ENCODE peak calls at places on chromosomes 4 and X, in seven cellular contexts. One of them, this sample, is unnamed.

GRCh38 chrX:18994713-18995112 is 10.8 kb upstream of the PHKA2 start:
- DNase-seq in cardiac muscle cell: peak; percentile 55
- DNase-seq in GM12878: no peak
- DNase-seq in psoas muscle: no peak
- DNase-seq in WTC11: no peak
- DNase-seq in progenitor cell of endocrine pancreas: no peak
- DNase-seq in ovary: no peak
- DNase-seq in this sample: no peak

GRCh38 chr4:120055167-120055566 is 11.5 kb downstream of the MAD2L1 start:
- DNase-seq in cardiac muscle cell: no peak
- DNase-seq in GM12878: no peak
- DNase-seq in psoas muscle: no peak
- DNase-seq in WTC11: no peak
- DNase-seq in progenitor cell of endocrine pancreas: no peak
- DNase-seq in ovary: no peak
- DNase-seq in this sample: no peak

GRCh38 chr4:1603413-1604135 is 80.5 kb downstream of the FAM53A start:
- DNase-seq in cardiac muscle cell: no peak
- DNase-seq in GM12878: no peak
- DNase-seq in psoas muscle: peak; percentile 34
- DNase-seq in WTC11: no peak
- DNase-seq in progenitor cell of endocrine pancreas: no peak
- DNase-seq in ovary: no peak
- DNase-seq in this sample: no peak

GRCh38 chr4:128384091-128384520 is 96.5 kb upstream of the PGRMC2 start:
- DNase-seq in cardiac muscle cell: peak; percentile 86
- DNase-seq in GM12878: no peak
- DNase-seq in psoas muscle: no peak
- DNase-seq in WTC11: no peak
- DNase-seq in progenitor cell of endocrine pancreas: no peak
- DNase-seq in ovary: no peak
- DNase-seq in this sample: no peak

GRCh38 chrX:11664211-11664888 is 1.4 kb downstream of the ARHGAP6 start:
- DNase-seq in cardiac muscle cell: peak; percentile 21
- DNase-seq in GM12878: no peak
- DNase-seq in psoas muscle: peak; percentile 55
- DNase-seq in WTC11: peak; percentile 12
- DNase-seq in progenitor cell of endocrine pancreas: no peak
- DNase-seq in ovary: peak; percentile 27
- DNase-seq in this sample: no peak

GRCh38 chr4:8044699-8045098 is 105.0 kb upstream of the AFAP1 start:
- DNase-seq in cardiac muscle cell: no peak
- DNase-seq in GM12878: no peak
- DNase-seq in psoas muscle: no peak
- DNase-seq in WTC11: no peak
- DNase-seq in progenitor cell of endocrine pancreas: no peak
- DNase-seq in ovary: no peak
- DNase-seq in this sample: no peak

GRCh38 chrX:17632942-17633341 is 104.4 kb upstream of the SCML1 start:
- DNase-seq in cardiac muscle cell: peak; percentile 14
- DNase-seq in GM12878: no peak
- DNase-seq in psoas muscle: no peak
- DNase-seq in WTC11: no peak
- DNase-seq in progenitor cell of endocrine pancreas: no peak
- DNase-seq in ovary: no peak
- DNase-seq in this sample: no peak

GRCh38 chr4:182944484-182945227 is 27.5 kb upstream of the DCTD start:
- DNase-seq in cardiac muscle cell: no peak
- DNase-seq in GM12878: no peak
- DNase-seq in psoas muscle: no peak
- DNase-seq in WTC11: no peak
- DNase-seq in progenitor cell of endocrine pancreas: no peak
- DNase-seq in ovary: no peak
- DNase-seq in this sample: no peak

GRCh38 chr4:113540859-113541258 is 220.7 kb downstream of the CAMK2D start:
- DNase-seq in cardiac muscle cell: peak; percentile 60
- DNase-seq in GM12878: no peak
- DNase-seq in psoas muscle: no peak
- DNase-seq in WTC11: no peak
- DNase-seq in progenitor cell of endocrine pancreas: no peak
- DNase-seq in ovary: no peak
- DNase-seq in this sample: no peak

GRCh38 chr4:137531951-137532868 is at the start of gene PCDH18:
- DNase-seq in cardiac muscle cell: peak; percentile 98
- DNase-seq in GM12878: peak; percentile 15
- DNase-seq in psoas muscle: peak; percentile 91
- DNase-seq in WTC11: peak; percentile 77
- DNase-seq in progenitor cell of endocrine pancreas: peak; percentile 20
- DNase-seq in ovary: peak; percentile 93
- DNase-seq in this sample: no peak

GRCh38 chr4:153603258-153603657 is 80.8 kb upstream of the TLR2 start:
- DNase-seq in cardiac muscle cell: no peak
- DNase-seq in GM12878: no peak
- DNase-seq in psoas muscle: no peak
- DNase-seq in WTC11: no peak
- DNase-seq in progenitor cell of endocrine pancreas: no peak
- DNase-seq in ovary: no peak
- DNase-seq in this sample: no peak

DNA sequence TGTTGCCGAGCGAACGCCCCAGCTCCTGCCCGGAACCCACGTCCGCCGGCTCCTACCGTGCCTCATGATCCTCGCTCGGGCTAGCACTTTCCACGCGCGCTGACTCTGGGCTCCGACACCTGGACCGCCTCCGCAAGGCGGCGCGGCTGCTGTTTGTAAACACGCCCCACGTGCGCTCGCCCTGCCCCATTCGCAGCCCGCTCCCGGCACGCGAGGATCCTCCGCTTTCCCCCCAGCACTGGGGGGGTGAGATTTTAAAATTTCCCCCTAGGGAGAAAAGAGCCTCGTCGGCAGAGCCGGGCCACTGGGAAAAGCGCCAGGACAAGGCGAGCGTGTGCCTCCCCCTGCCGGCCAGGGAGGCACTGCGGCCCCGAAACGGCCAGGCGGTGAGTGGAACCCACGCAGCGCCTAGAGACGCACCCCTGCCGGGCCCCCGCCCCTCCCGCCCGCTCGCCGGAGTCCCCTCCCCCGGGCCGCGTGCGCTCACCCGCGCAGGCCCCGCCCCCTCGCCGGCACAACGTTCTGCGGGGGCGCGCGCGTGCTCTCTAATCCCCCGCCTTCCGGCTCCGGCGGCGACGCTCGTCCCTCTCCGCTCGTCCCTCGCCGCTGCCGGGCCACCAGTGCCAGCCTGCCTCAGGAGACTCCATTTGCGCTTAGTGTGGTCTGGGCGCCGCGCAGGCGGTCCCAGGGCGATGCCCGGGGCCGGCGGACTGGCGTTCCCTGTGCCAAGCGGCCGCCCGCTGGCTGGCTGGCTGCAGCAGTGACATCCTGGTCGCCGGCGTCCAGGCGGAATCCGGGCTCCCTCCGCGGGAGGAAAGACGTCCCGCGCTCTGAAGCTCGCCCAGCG is at the start of gene TIGD2:
- DNase-seq in cardiac muscle cell: peak; percentile 94
- DNase-seq in GM12878: peak; percentile 47
- DNase-seq in psoas muscle: peak; percentile 94
- DNase-seq in WTC11: peak; percentile 82
- DNase-seq in progenitor cell of endocrine pancreas: peak; percentile 77
- DNase-seq in ovary: peak; percentile 90
- DNase-seq in this sample: peak; percentile 89
- TF ChIP-seq CTCF in cardiac muscle cell: peak; percentile 66
- TF ChIP-seq CTCF in GM12878: peak; percentile 83
- TF ChIP-seq CTCF in psoas muscle: peak; percentile 89
- TF ChIP-seq CTCF in WTC11: peak; percentile 62
- TF ChIP-seq CTCF in progenitor cell of endocrine pancreas: peak; percentile 95
- TF ChIP-seq CTCF in ovary: peak; percentile 87
- TF ChIP-seq CTCF in this sample: peak; percentile 56

GRCh38 chrX:106168107-106168506 is at the start of gene PWWP3B:
- DNase-seq in cardiac muscle cell: peak; percentile 70
- DNase-seq in GM12878: no peak
- DNase-seq in psoas muscle: peak; percentile 48
- DNase-seq in WTC11: peak; percentile 36
- DNase-seq in progenitor cell of endocrine pancreas: no peak
- DNase-seq in ovary: peak; percentile 77
- DNase-seq in this sample: no peak

GRCh38 chrX:106171293-106171692 is 3.2 kb downstream of the PWWP3B start:
- DNase-seq in cardiac muscle cell: no peak
- DNase-seq in GM12878: no peak
- DNase-seq in psoas muscle: no peak
- DNase-seq in WTC11: no peak
- DNase-seq in progenitor cell of endocrine pancreas: no peak
- DNase-seq in ovary: no peak
- DNase-seq in this sample: no peak

DNA sequence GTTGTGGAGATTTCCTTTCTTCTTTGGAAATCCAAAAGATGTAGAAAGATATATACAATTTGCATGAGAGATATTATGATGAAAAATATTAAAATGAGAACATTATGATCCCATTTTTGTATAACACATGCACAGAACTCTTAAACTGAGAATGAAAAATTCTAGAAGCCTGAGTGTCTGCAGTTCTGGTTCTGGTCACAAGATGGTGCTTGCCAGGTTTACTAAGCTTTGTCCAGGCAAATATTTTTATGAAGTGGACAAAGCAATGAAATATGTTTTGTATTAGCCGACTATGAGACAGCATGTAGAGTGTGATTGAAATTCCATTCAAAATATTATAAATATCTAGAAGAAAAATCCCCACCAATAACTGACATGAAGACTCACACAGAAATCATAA is 2.2 kb downstream of the PWWP3B start:
- DNase-seq in cardiac muscle cell: peak; percentile 49
- DNase-seq in GM12878: no peak
- DNase-seq in psoas muscle: no peak
- DNase-seq in WTC11: no peak
- DNase-seq in progenitor cell of endocrine pancreas: no peak
- DNase-seq in ovary: no peak
- DNase-seq in this sample: no peak
- TF ChIP-seq CTCF in cardiac muscle cell: peak; percentile 53
- TF ChIP-seq CTCF in GM12878: peak; percentile 33
- TF ChIP-seq CTCF in psoas muscle: peak; percentile 56
- TF ChIP-seq CTCF in WTC11: no peak
- TF ChIP-seq CTCF in progenitor cell of endocrine pancreas: peak; percentile 34
- TF ChIP-seq CTCF in ovary: peak; percentile 68
- TF ChIP-seq CTCF in this sample: peak; percentile 12

DNA sequence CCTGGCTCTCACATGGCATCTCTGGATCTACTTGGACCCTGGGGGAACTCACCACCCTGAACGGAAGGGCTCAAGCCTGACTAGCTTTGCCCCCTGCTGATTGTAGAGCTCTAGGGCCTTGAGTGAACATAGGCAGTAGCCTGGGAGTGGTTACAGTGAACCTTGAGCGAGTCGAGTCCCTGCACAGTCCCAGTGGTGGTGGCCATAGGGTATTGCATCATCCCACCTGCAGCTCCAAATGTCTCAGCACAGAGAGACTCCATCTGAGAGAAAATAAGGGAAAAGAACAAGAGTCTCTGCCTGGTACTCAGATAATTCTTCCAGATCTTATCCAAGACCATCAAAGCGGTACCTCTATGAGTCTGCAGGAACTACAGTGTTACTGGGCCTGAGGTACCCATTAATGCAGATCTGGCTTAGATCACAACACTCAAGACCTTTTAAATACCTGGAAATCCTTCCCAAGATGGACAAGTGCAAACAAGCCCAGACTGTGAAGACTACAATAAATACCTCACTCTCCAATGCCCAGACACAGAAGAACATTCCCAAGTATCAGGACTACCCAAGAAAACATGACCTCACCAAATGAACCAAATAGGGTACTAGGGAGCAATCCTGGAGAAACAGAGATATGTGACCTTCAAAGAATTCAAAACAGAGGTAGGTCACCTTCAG is 167.5 kb upstream of the TET2 start:
- DNase-seq in cardiac muscle cell: no peak
- DNase-seq in GM12878: no peak
- DNase-seq in psoas muscle: no peak
- DNase-seq in WTC11: no peak
- DNase-seq in progenitor cell of endocrine pancreas: no peak
- DNase-seq in ovary: no peak
- DNase-seq in this sample: no peak
- TF ChIP-seq CTCF in cardiac muscle cell: no peak
- TF ChIP-seq CTCF in GM12878: no peak
- TF ChIP-seq CTCF in psoas muscle: no peak
- TF ChIP-seq CTCF in WTC11: no peak
- TF ChIP-seq CTCF in progenitor cell of endocrine pancreas: no peak
- TF ChIP-seq CTCF in ovary: no peak
- TF ChIP-seq CTCF in this sample: no peak

GRCh38 chrX:38304010-38304409 is 23.3 kb downstream of the RPGR start:
- DNase-seq in cardiac muscle cell: peak; percentile 46
- DNase-seq in GM12878: no peak
- DNase-seq in psoas muscle: no peak
- DNase-seq in WTC11: peak; percentile 10
- DNase-seq in progenitor cell of endocrine pancreas: no peak
- DNase-seq in ovary: no peak
- DNase-seq in this sample: no peak
- TF ChIP-seq CTCF in cardiac muscle cell: peak; percentile 49
- TF ChIP-seq CTCF in GM12878: no peak
- TF ChIP-seq CTCF in psoas muscle: no peak
- TF ChIP-seq CTCF in WTC11: no peak
- TF ChIP-seq CTCF in progenitor cell of endocrine pancreas: peak; percentile 48
- TF ChIP-seq CTCF in ovary: no peak
- TF ChIP-seq CTCF in this sample: no peak

This sample was measured in D721Med.